ENCODE peak calls at places on chromosomes 4 and X, in eight cellular contexts. One of them, this sample, is unnamed.

GRCh38 chrX:101203782-101204351 is 15.7 kb upstream of the DRP2 start:
- DNase-seq in AG04450: no peak
- DNase-seq in stimulated activated naive CD4-positive, alpha-beta T cell: no peak
- DNase-seq in HEK293T: no peak
- DNase-seq in hypothalamus: no peak
- DNase-seq in stimulated activated CD4-positive, alpha-beta T cell treated with anti-CD3 and anti-CD28 coated beads, Interleukin-2, amount 100 ng/mL, for 4 hours: no peak
- DNase-seq in A549: no peak
- DNase-seq in NCI-H1092: no peak
- DNase-seq in this sample: no peak

GRCh38 chrX:107726809-107727534 is 48.6 kb downstream of the TSC22D3 start:
- DNase-seq in NCI-H1092: no peak
- DNase-seq in stimulated activated CD4-positive, alpha-beta T cell treated with anti-CD3 and anti-CD28 coated beads, Interleukin-2, amount 100 ng/mL, for 4 hours: no peak
- DNase-seq in A549: peak
- DNase-seq in HEK293T: no peak
- DNase-seq in stimulated activated naive CD4-positive, alpha-beta T cell: no peak
- DNase-seq in AG04450: no peak
- DNase-seq in hypothalamus: no peak
- DNase-seq in this sample: no peak

GRCh38 chrX:107571296-107571998 is 56.9 kb upstream of the PRPS1 start:
- DNase-seq in NCI-H1092: no peak
- DNase-seq in stimulated activated naive CD4-positive, alpha-beta T cell: no peak
- DNase-seq in HEK293T: no peak
- DNase-seq in hypothalamus: peak
- DNase-seq in A549: peak
- DNase-seq in stimulated activated CD4-positive, alpha-beta T cell treated with anti-CD3 and anti-CD28 coated beads, Interleukin-2, amount 100 ng/mL, for 4 hours: no peak
- DNase-seq in AG04450: peak
- DNase-seq in this sample: no peak

GRCh38 chr4:182189107-182189878 is 53.9 kb upstream of the TENM3 start:
- DNase-seq in A549: peak
- DNase-seq in NCI-H1092: no peak
- DNase-seq in hypothalamus: no peak
- DNase-seq in AG04450: peak
- DNase-seq in stimulated activated naive CD4-positive, alpha-beta T cell: no peak
- DNase-seq in HEK293T: no peak
- DNase-seq in stimulated activated CD4-positive, alpha-beta T cell treated with anti-CD3 and anti-CD28 coated beads, Interleukin-2, amount 100 ng/mL, for 4 hours: no peak
- DNase-seq in this sample: no peak

GRCh38 chrX:132809581-132809980 is 148.8 kb downstream of the HS6ST2 start:
- DNase-seq in NCI-H1092: no peak
- DNase-seq in hypothalamus: no peak
- DNase-seq in stimulated activated CD4-positive, alpha-beta T cell treated with anti-CD3 and anti-CD28 coated beads, Interleukin-2, amount 100 ng/mL, for 4 hours: no peak
- DNase-seq in stimulated activated naive CD4-positive, alpha-beta T cell: no peak
- DNase-seq in AG04450: no peak
- DNase-seq in HEK293T: no peak
- DNase-seq in A549: no peak
- DNase-seq in this sample: no peak

GRCh38 chr4:118981171-118981838 is 92.7 kb downstream of the SYNPO2 start:
- DNase-seq in hypothalamus: no peak
- DNase-seq in NCI-H1092: no peak
- DNase-seq in stimulated activated naive CD4-positive, alpha-beta T cell: no peak
- DNase-seq in AG04450: no peak
- DNase-seq in A549: no peak
- DNase-seq in HEK293T: no peak
- DNase-seq in stimulated activated CD4-positive, alpha-beta T cell treated with anti-CD3 and anti-CD28 coated beads, Interleukin-2, amount 100 ng/mL, for 4 hours: no peak
- DNase-seq in this sample: no peak

GRCh38 chr4:184514121-184514988 is 40.0 kb upstream of the IRF2 start:
- DNase-seq in stimulated activated naive CD4-positive, alpha-beta T cell: no peak
- DNase-seq in stimulated activated CD4-positive, alpha-beta T cell treated with anti-CD3 and anti-CD28 coated beads, Interleukin-2, amount 100 ng/mL, for 4 hours: no peak
- DNase-seq in NCI-H1092: no peak
- DNase-seq in hypothalamus: peak
- DNase-seq in A549: peak
- DNase-seq in HEK293T: no peak
- DNase-seq in AG04450: peak
- DNase-seq in this sample: no peak

GRCh38 chr4:86286729-86287128 is 73.1 kb downstream of the MAPK10 start:
- DNase-seq in HEK293T: no peak
- DNase-seq in AG04450: no peak
- DNase-seq in A549: no peak
- DNase-seq in NCI-H1092: no peak
- DNase-seq in stimulated activated CD4-positive, alpha-beta T cell treated with anti-CD3 and anti-CD28 coated beads, Interleukin-2, amount 100 ng/mL, for 4 hours: no peak
- DNase-seq in stimulated activated naive CD4-positive, alpha-beta T cell: no peak
- DNase-seq in hypothalamus: no peak
- DNase-seq in this sample: no peak

GRCh38 chr4:143381171-143382118 is 44.8 kb downstream of the GAB1 start:
- DNase-seq in A549: no peak
- DNase-seq in AG04450: peak
- DNase-seq in stimulated activated naive CD4-positive, alpha-beta T cell: no peak
- DNase-seq in HEK293T: peak
- DNase-seq in stimulated activated CD4-positive, alpha-beta T cell treated with anti-CD3 and anti-CD28 coated beads, Interleukin-2, amount 100 ng/mL, for 4 hours: no peak
- DNase-seq in NCI-H1092: no peak
- DNase-seq in hypothalamus: no peak
- DNase-seq in this sample: no peak

GRCh38 chr4:56187601-56188177 is 199.6 kb downstream of the AASDH start:
- DNase-seq in hypothalamus: no peak
- DNase-seq in A549: no peak
- DNase-seq in NCI-H1092: no peak
- DNase-seq in AG04450: no peak
- DNase-seq in HEK293T: no peak
- DNase-seq in stimulated activated CD4-positive, alpha-beta T cell treated with anti-CD3 and anti-CD28 coated beads, Interleukin-2, amount 100 ng/mL, for 4 hours: no peak
- DNase-seq in stimulated activated naive CD4-positive, alpha-beta T cell: no peak
- DNase-seq in this sample: no peak

GRCh38 chr4:54658321-54659093 is 750 bp downstream of the KIT start:
- DNase-seq in stimulated activated naive CD4-positive, alpha-beta T cell: peak
- DNase-seq in stimulated activated CD4-positive, alpha-beta T cell treated with anti-CD3 and anti-CD28 coated beads, Interleukin-2, amount 100 ng/mL, for 4 hours: no peak
- DNase-seq in HEK293T: peak
- DNase-seq in A549: peak
- DNase-seq in AG04450: no peak
- DNase-seq in hypothalamus: peak
- DNase-seq in NCI-H1092: peak
- DNase-seq in this sample: peak

GRCh38 chr4:42954925-42955669 is 62.6 kb downstream of the GRXCR1 start:
- DNase-seq in AG04450: no peak
- DNase-seq in A549: no peak
- DNase-seq in stimulated activated naive CD4-positive, alpha-beta T cell: no peak
- DNase-seq in NCI-H1092: peak
- DNase-seq in stimulated activated CD4-positive, alpha-beta T cell treated with anti-CD3 and anti-CD28 coated beads, Interleukin-2, amount 100 ng/mL, for 4 hours: no peak
- DNase-seq in HEK293T: no peak
- DNase-seq in hypothalamus: no peak
- DNase-seq in this sample: no peak

GRCh38 chr4:94933799-94934198 is 176.0 kb downstream of the BMPR1B start:
- DNase-seq in NCI-H1092: no peak
- DNase-seq in A549: peak
- DNase-seq in HEK293T: no peak
- DNase-seq in hypothalamus: no peak
- DNase-seq in stimulated activated naive CD4-positive, alpha-beta T cell: no peak
- DNase-seq in AG04450: no peak
- DNase-seq in stimulated activated CD4-positive, alpha-beta T cell treated with anti-CD3 and anti-CD28 coated beads, Interleukin-2, amount 100 ng/mL, for 4 hours: no peak
- DNase-seq in this sample: no peak

GRCh38 chr4:125390126-125390525 is 75.4 kb downstream of the FAT4 start:
- DNase-seq in A549: no peak
- DNase-seq in AG04450: peak
- DNase-seq in HEK293T: no peak
- DNase-seq in stimulated activated CD4-positive, alpha-beta T cell treated with anti-CD3 and anti-CD28 coated beads, Interleukin-2, amount 100 ng/mL, for 4 hours: no peak
- DNase-seq in stimulated activated naive CD4-positive, alpha-beta T cell: no peak
- DNase-seq in NCI-H1092: no peak
- DNase-seq in hypothalamus: no peak
- DNase-seq in this sample: no peak

GRCh38 chr4:676871-677235 is 2.5 kb downstream of the MYL5 start:
- DNase-seq in stimulated activated naive CD4-positive, alpha-beta T cell: no peak
- DNase-seq in NCI-H1092: no peak
- DNase-seq in HEK293T: no peak
- DNase-seq in hypothalamus: no peak
- DNase-seq in AG04450: no peak
- DNase-seq in stimulated activated CD4-positive, alpha-beta T cell treated with anti-CD3 and anti-CD28 coated beads, Interleukin-2, amount 100 ng/mL, for 4 hours: no peak
- DNase-seq in A549: no peak
- DNase-seq in this sample: peak

GRCh38 chrX:41634284-41634683 is 54.5 kb upstream of the GPR34 start:
- DNase-seq in stimulated activated CD4-positive, alpha-beta T cell treated with anti-CD3 and anti-CD28 coated beads, Interleukin-2, amount 100 ng/mL, for 4 hours: no peak
- DNase-seq in hypothalamus: no peak
- DNase-seq in NCI-H1092: no peak
- DNase-seq in HEK293T: no peak
- DNase-seq in AG04450: no peak
- DNase-seq in A549: no peak
- DNase-seq in stimulated activated naive CD4-positive, alpha-beta T cell: no peak
- DNase-seq in this sample: no peak

GRCh38 chrX:112368371-112368770 is 285.8 kb upstream of the TRPC5 start:
- DNase-seq in HEK293T: peak
- DNase-seq in stimulated activated CD4-positive, alpha-beta T cell treated with anti-CD3 and anti-CD28 coated beads, Interleukin-2, amount 100 ng/mL, for 4 hours: no peak
- DNase-seq in NCI-H1092: no peak
- DNase-seq in AG04450: no peak
- DNase-seq in A549: no peak
- DNase-seq in hypothalamus: no peak
- DNase-seq in stimulated activated naive CD4-positive, alpha-beta T cell: no peak
- DNase-seq in this sample: peak

GRCh38 chr4:141350122-141350904 is 129.6 kb downstream of the ZNF330 start:
- DNase-seq in HEK293T: no peak
- DNase-seq in AG04450: peak
- DNase-seq in hypothalamus: no peak
- DNase-seq in A549: peak
- DNase-seq in NCI-H1092: no peak
- DNase-seq in stimulated activated naive CD4-positive, alpha-beta T cell: no peak
- DNase-seq in stimulated activated CD4-positive, alpha-beta T cell treated with anti-CD3 and anti-CD28 coated beads, Interleukin-2, amount 100 ng/mL, for 4 hours: no peak
- DNase-seq in this sample: no peak

GRCh38 chr4:87030606-87031441 is 96.0 kb downstream of the AFF1 start:
- DNase-seq in HEK293T: no peak
- DNase-seq in NCI-H1092: no peak
- DNase-seq in stimulated activated naive CD4-positive, alpha-beta T cell: no peak
- DNase-seq in hypothalamus: no peak
- DNase-seq in stimulated activated CD4-positive, alpha-beta T cell treated with anti-CD3 and anti-CD28 coated beads, Interleukin-2, amount 100 ng/mL, for 4 hours: no peak
- DNase-seq in AG04450: no peak
- DNase-seq in A549: no peak
- DNase-seq in this sample: no peak

GRCh38 chr4:74059161-74059829 is 20.8 kb upstream of the CXCL3 start:
- DNase-seq in hypothalamus: no peak
- DNase-seq in NCI-H1092: no peak
- DNase-seq in A549: no peak
- DNase-seq in HEK293T: no peak
- DNase-seq in stimulated activated naive CD4-positive, alpha-beta T cell: no peak
- DNase-seq in AG04450: no peak
- DNase-seq in stimulated activated CD4-positive, alpha-beta T cell treated with anti-CD3 and anti-CD28 coated beads, Interleukin-2, amount 100 ng/mL, for 4 hours: no peak
- DNase-seq in this sample: no peak

GRCh38 chr4:68365068-68365467 is 15.2 kb upstream of the YTHDC1 start:
- DNase-seq in NCI-H1092: no peak
- DNase-seq in AG04450: no peak
- DNase-seq in hypothalamus: no peak
- DNase-seq in stimulated activated CD4-positive, alpha-beta T cell treated with anti-CD3 and anti-CD28 coated beads, Interleukin-2, amount 100 ng/mL, for 4 hours: no peak
- DNase-seq in HEK293T: no peak
- DNase-seq in A549: no peak
- DNase-seq in stimulated activated naive CD4-positive, alpha-beta T cell: no peak
- DNase-seq in this sample: no peak

GRCh38 chrX:16977771-16978170 is 31.3 kb downstream of the REPS2 start:
- DNase-seq in A549: no peak
- DNase-seq in hypothalamus: no peak
- DNase-seq in stimulated activated naive CD4-positive, alpha-beta T cell: no peak
- DNase-seq in stimulated activated CD4-positive, alpha-beta T cell treated with anti-CD3 and anti-CD28 coated beads, Interleukin-2, amount 100 ng/mL, for 4 hours: no peak
- DNase-seq in AG04450: no peak
- DNase-seq in NCI-H1092: no peak
- DNase-seq in HEK293T: no peak
- DNase-seq in this sample: no peak

GRCh38 chr4:2284934-2285664 is 23.2 kb upstream of the MXD4 start:
- DNase-seq in stimulated activated CD4-positive, alpha-beta T cell treated with anti-CD3 and anti-CD28 coated beads, Interleukin-2, amount 100 ng/mL, for 4 hours: no peak
- DNase-seq in NCI-H1092: no peak
- DNase-seq in stimulated activated naive CD4-positive, alpha-beta T cell: no peak
- DNase-seq in HEK293T: no peak
- DNase-seq in hypothalamus: no peak
- DNase-seq in A549: no peak
- DNase-seq in AG04450: peak
- DNase-seq in this sample: no peak

GRCh38 chrX:115625577-115626301 is 64.8 kb downstream of the PLS3 start:
- DNase-seq in NCI-H1092: no peak
- DNase-seq in stimulated activated CD4-positive, alpha-beta T cell treated with anti-CD3 and anti-CD28 coated beads, Interleukin-2, amount 100 ng/mL, for 4 hours: no peak
- DNase-seq in hypothalamus: no peak
- DNase-seq in HEK293T: no peak
- DNase-seq in A549: no peak
- DNase-seq in stimulated activated naive CD4-positive, alpha-beta T cell: no peak
- DNase-seq in AG04450: no peak
- DNase-seq in this sample: no peak

GRCh38 chr4:7243609-7244342 is 51.4 kb downstream of the SORCS2 start:
- DNase-seq in hypothalamus: peak
- DNase-seq in AG04450: no peak
- DNase-seq in HEK293T: no peak
- DNase-seq in A549: no peak
- DNase-seq in stimulated activated naive CD4-positive, alpha-beta T cell: no peak
- DNase-seq in NCI-H1092: no peak
- DNase-seq in stimulated activated CD4-positive, alpha-beta T cell treated with anti-CD3 and anti-CD28 coated beads, Interleukin-2, amount 100 ng/mL, for 4 hours: no peak
- DNase-seq in this sample: no peak

GRCh38 chrX:150150081-150150779 is 211.9 kb upstream of the EOLA2 start:
- DNase-seq in HEK293T: no peak
- DNase-seq in A549: no peak
- DNase-seq in stimulated activated CD4-positive, alpha-beta T cell treated with anti-CD3 and anti-CD28 coated beads, Interleukin-2, amount 100 ng/mL, for 4 hours: no peak
- DNase-seq in stimulated activated naive CD4-positive, alpha-beta T cell: no peak
- DNase-seq in hypothalamus: no peak
- DNase-seq in AG04450: no peak
- DNase-seq in NCI-H1092: no peak
- DNase-seq in this sample: no peak

GRCh38 chr4:151573945-151574344 is 165.0 kb downstream of the FHIP1A start:
- DNase-seq in stimulated activated naive CD4-positive, alpha-beta T cell: no peak
- DNase-seq in A549: no peak
- DNase-seq in hypothalamus: no peak
- DNase-seq in NCI-H1092: no peak
- DNase-seq in AG04450: no peak
- DNase-seq in HEK293T: no peak
- DNase-seq in stimulated activated CD4-positive, alpha-beta T cell treated with anti-CD3 and anti-CD28 coated beads, Interleukin-2, amount 100 ng/mL, for 4 hours: no peak
- DNase-seq in this sample: no peak

This sample was measured in endothelial cell.